ENCODE peak calls at places on chromosomes 5 and 9, in eight cellular contexts. C is neural crest cell, E is fibroblast of pulmonary artery, J is stomach, R is lower leg skin, O is upper lobe of right lung, G is SK-N-SH, F is spleen. K is an unnamed sample.

GRCh38 chr5:140018096-140018481 is 25.0 kb downstream of the NRG2 start:
- DNase-seq in C (no peak), E (no peak), J (no peak), R (no peak), O (no peak), G (peak), F (no peak), K (no peak)

GRCh38 chr5:34656700-34657549 is 797 bp downstream of the RAI14 start:
- DNase-seq in C (peak), E (no peak), J (peak), R (no peak), O (peak), G (peak), F (no peak), K (peak)

GRCh38 chr9:123348317-123348992 is 7.5 kb upstream of the CRB2 start:
- DNase-seq in C (no peak), E (no peak), J (no peak), R (no peak), O (no peak), G (peak), F (no peak), K (no peak)

GRCh38 chr9:134641173-134641985 is at the start of gene COL5A1:
- DNase-seq in C (peak), E (peak), J (peak), R (peak), O (peak), G (peak), F (peak), K (peak)

GRCh38 chr5:171310334-171310815 is 1.3 kb downstream of the TLX3 start:
- DNase-seq in C (no peak), E (no peak), J (no peak), R (no peak), O (no peak), G (no peak), F (peak), K (no peak)

GRCh38 chr5:34474573-34475021 is 181.5 kb upstream of the RAI14 start:
- DNase-seq in C (no peak), E (peak), J (no peak), R (no peak), O (no peak), G (peak), F (no peak), K (no peak)

GRCh38 chr5:57784106-57784505 is 301.5 kb upstream of the ACTBL2 start:
- DNase-seq in C (no peak), E (peak), J (no peak), R (no peak), O (no peak), G (no peak), F (no peak), K (no peak)

GRCh38 chr5:145776886-145777285 is 58.3 kb downstream of the PRELID2 start:
- DNase-seq in C (no peak), E (peak), J (no peak), R (no peak), O (no peak), G (no peak), F (no peak), K (no peak)

GRCh38 chr5:141790630-141791029 is 87.6 kb downstream of the PCDH1 start:
- DNase-seq in C (no peak), E (no peak), J (no peak), R (no peak), O (no peak), G (no peak), F (no peak), K (no peak)

GRCh38 chr5:128854931-128855330 is 110.4 kb upstream of the SLC27A6 start:
- DNase-seq in C (no peak), E (no peak), J (no peak), R (no peak), O (no peak), G (no peak), F (no peak), K (no peak)

GRCh38 chr5:167633931-167634341 is 657.5 kb upstream of the WWC1 start:
- DNase-seq in C (no peak), E (peak), J (no peak), R (no peak), O (no peak), G (no peak), F (no peak), K (no peak)

GRCh38 chr5:168219515-168220410 is 71.7 kb upstream of the WWC1 start:
- DNase-seq in C (peak), E (peak), J (peak), R (peak), O (no peak), G (peak), F (no peak), K (peak)

GRCh38 chr5:16160706-16161105 is 18.9 kb downstream of the MARCHF11 start:
- DNase-seq in C (peak), E (peak), J (no peak), R (no peak), O (no peak), G (no peak), F (no peak), K (peak)

GRCh38 chr9:17928768-17929167 is 349.9 kb downstream of the SH3GL2 start:
- DNase-seq in C (no peak), E (no peak), J (no peak), R (no peak), O (no peak), G (no peak), F (no peak), K (no peak)

GRCh38 chr5:52989781-52990530 is 804 bp downstream of the ITGA2 start:
- DNase-seq in C (peak), E (peak), J (peak), R (peak), O (peak), G (peak), F (peak), K (peak)
- TF ChIP-seq CTCF in C (peak), E (peak), J (no peak), R (no peak), O (peak), G (peak), F (no peak), K (no peak)

GRCh38 chr9:34646211-34647083 is at the start of gene GALT:
- DNase-seq in C (peak), E (peak), J (peak), R (peak), O (peak), G (peak), F (peak), K (peak)
- TF ChIP-seq CTCF in C (peak), E (peak), J (no peak), R (no peak), O (peak), G (peak), F (no peak), K (peak)

GRCh38 chr5:150672237-150672883 is 11.3 kb downstream of the MYOZ3 start:
- DNase-seq in C (peak), E (no peak), J (peak), R (peak), O (peak), G (peak), F (peak), K (peak)

GRCh38 chr5:150674376-150674821 is 13.3 kb downstream of the MYOZ3 start:
- DNase-seq in C (no peak), E (no peak), J (no peak), R (no peak), O (no peak), G (no peak), F (no peak), K (no peak)

GRCh38 chr5:150671509-150672236 is 10.6 kb downstream of the MYOZ3 start:
- DNase-seq in C (no peak), E (no peak), J (no peak), R (no peak), O (no peak), G (peak), F (peak), K (peak)

GRCh38 chr5:150670961-150671337 is 9.9 kb downstream of the MYOZ3 start:
- DNase-seq in C (no peak), E (no peak), J (no peak), R (no peak), O (no peak), G (no peak), F (no peak), K (no peak)

DNA sequence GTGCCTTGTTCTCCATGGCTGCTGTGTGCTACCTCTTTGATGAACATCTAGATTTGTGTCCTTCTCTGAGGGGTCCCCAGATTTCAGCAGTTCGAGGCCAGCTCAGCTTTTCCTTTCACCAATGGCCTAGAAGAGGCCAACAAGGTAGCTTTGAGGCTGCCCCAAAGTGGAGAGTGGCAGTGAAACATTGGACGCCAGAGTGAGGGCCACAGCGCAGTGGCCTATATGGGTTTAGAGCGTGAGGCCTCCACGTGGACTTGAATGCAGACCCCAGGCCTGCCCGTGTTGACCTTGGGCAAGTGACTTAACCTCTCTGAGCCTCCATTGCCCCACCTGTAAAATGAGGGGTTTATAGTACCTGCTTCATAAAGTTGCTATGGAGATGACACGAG is 11.8 kb downstream of the MYOZ3 start:
- DNase-seq in C (no peak), E (no peak), J (no peak), R (no peak), O (no peak), G (no peak), F (no peak), K (no peak)
- TF ChIP-seq CTCF in C (no peak), E (no peak), J (no peak), R (no peak), O (no peak), G (no peak), F (no peak), K (no peak)

GRCh38 chr9:29830815-29831214 is 2257.5 kb upstream of the C9orf72 start:
- DNase-seq in C (peak), E (peak), J (no peak), R (no peak), O (no peak), G (peak), F (no peak), K (peak)
- TF ChIP-seq CTCF in C (peak), E (peak), J (no peak), R (no peak), O (peak), G (peak), F (no peak), K (peak)

GRCh38 chr5:116358911-116359418 is 215.7 kb downstream of the SEMA6A start:
- DNase-seq in C (no peak), E (no peak), J (no peak), R (no peak), O (no peak), G (no peak), F (no peak), K (no peak)

GRCh38 chr5:116360008-116360853 is 214.4 kb downstream of the SEMA6A start:
- DNase-seq in C (no peak), E (no peak), J (no peak), R (no peak), O (no peak), G (peak), F (no peak), K (no peak)

GRCh38 chr5:116361979-116362577 is 212.5 kb downstream of the SEMA6A start:
- DNase-seq in C (no peak), E (no peak), J (no peak), R (no peak), O (no peak), G (no peak), F (no peak), K (no peak)

GRCh38 chr5:116359575-116359974 is 215.0 kb downstream of the SEMA6A start:
- DNase-seq in C (no peak), E (no peak), J (no peak), R (no peak), O (no peak), G (no peak), F (no peak), K (no peak)

GRCh38 chr5:116361171-116361967 is 213.3 kb downstream of the SEMA6A start:
- DNase-seq in C (peak), E (peak), J (peak), R (no peak), O (peak), G (peak), F (peak), K (peak)
- TF ChIP-seq CTCF in C (peak), E (peak), J (no peak), R (no peak), O (no peak), G (no peak), F (no peak), K (no peak)

DNA sequence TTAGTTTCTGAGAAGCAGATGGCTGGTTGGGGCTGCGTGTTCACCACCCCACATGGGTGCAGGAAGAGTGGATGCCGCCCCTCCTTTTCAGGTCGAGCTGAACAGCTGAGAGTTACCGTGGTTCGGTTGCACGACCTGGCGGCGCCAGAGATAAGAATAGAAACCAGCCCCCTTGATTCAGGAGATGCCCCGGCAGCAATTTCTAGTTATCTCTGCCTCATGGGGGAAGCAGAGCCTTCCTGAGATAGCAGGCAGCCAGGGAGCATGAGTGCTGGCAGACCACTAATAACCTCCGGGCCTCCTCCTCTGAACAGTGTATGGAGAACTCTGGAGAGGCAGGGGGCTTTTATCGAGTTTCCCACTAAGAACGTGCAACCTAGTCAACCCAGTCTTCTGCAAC is 177.8 kb downstream of the NSG2 start:
- DNase-seq in C (no peak), E (no peak), J (no peak), R (no peak), O (no peak), G (peak), F (no peak), K (no peak)
- TF ChIP-seq CTCF in C (no peak), E (no peak), J (no peak), R (no peak), O (no peak), G (no peak), F (no peak), K (no peak)

GRCh38 chr9:12972608-12973589 is 198.1 kb downstream of the LURAP1L start:
- DNase-seq in C (no peak), E (peak), J (peak), R (no peak), O (no peak), G (no peak), F (no peak), K (no peak)
- TF ChIP-seq CTCF in C (no peak), E (no peak), J (no peak), R (no peak), O (no peak), G (no peak), F (no peak), K (no peak)

DNA sequence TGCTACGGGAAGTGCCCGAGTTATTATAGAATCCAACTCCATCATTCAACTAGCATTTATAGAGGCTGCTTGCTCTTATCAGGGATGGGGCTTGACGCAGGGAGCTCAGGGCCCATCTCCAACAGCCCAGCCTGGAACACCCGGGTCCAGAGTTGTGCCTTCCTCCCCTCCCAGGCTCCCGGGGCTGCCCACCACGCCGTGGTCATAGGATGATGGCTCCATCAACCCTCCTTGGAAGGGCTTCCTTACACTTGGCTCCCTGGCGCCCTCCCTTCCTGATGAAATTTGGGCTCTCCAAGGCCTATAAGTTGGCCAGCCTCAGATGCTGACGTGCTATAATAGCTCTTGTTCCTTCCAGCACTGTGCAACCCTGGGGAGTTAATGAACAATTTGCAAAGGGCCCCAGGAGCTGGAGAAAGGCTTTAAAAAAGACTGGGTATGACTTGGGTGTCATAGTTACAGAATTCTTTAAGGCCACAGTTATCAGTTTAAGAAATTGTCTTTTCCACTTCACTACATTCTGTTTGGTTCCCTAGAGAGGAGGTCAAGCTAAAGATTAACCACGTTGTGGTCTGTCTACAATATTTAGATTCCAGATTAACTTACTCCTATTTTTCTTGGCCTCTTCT is 42.5 kb upstream of the GADD45G start:
- DNase-seq in C (no peak), E (peak), J (no peak), R (no peak), O (no peak), G (no peak), F (no peak), K (no peak)
- TF ChIP-seq CTCF in C (no peak), E (no peak), J (no peak), R (no peak), O (no peak), G (no peak), F (no peak), K (no peak)

DNA sequence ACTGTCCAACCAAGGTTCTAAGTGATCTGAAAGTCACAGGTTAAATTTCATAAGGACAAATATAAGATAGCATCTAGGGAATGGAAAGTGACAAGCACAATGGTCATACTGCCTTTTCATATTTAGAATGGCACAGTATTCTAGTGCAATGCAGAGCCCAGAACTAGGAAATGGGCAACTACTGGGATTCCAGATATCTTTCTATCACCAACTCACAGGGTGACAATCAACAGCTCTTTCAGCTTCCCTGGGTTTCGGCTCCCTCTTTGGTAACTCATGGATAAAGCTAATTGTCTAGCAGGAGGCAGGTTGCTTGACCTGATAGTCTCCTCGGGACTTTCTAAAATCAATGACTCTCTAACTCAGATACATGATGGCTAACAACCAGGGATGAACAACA is 60.4 kb downstream of the NR3C1 start:
- DNase-seq in C (no peak), E (no peak), J (no peak), R (no peak), O (no peak), G (no peak), F (no peak), K (no peak)
- TF ChIP-seq CTCF in C (no peak), E (no peak), J (no peak), R (no peak), O (no peak), G (no peak), F (no peak), K (no peak)